ENCODE peak calls at places on chromosomes 6 and 20, in six cellular contexts. One of them, this sample, is unnamed.

GRCh38 chr6:135535989-135536414 is 38.5 kb upstream of the AHI1 start:
- DNase-seq in nephron progenitor cell: peak; percentile 12
- DNase-seq in fibroblast of the aortic adventitia: peak; percentile 98
- DNase-seq in GM20000: peak; percentile 46
- DNase-seq in dorsolateral prefrontal cortex: no peak
- DNase-seq in neural progenitor cell: peak; percentile 48
- DNase-seq in this sample: peak; percentile 24

GRCh38 chr6:166406197-166406596 is 23.5 kb upstream of the MPC1 start:
- DNase-seq in nephron progenitor cell: no peak
- DNase-seq in fibroblast of the aortic adventitia: no peak
- DNase-seq in GM20000: no peak
- DNase-seq in dorsolateral prefrontal cortex: no peak
- DNase-seq in neural progenitor cell: no peak
- DNase-seq in this sample: no peak

GRCh38 chr20:32344835-32345506 is 13.2 kb upstream of the ASXL1 start:
- DNase-seq in nephron progenitor cell: no peak
- DNase-seq in fibroblast of the aortic adventitia: no peak
- DNase-seq in GM20000: no peak
- DNase-seq in dorsolateral prefrontal cortex: no peak
- DNase-seq in neural progenitor cell: peak; percentile 51
- DNase-seq in this sample: no peak

GRCh38 chr6:2197177-2197671 is 48.2 kb downstream of the GMDS start:
- DNase-seq in nephron progenitor cell: no peak
- DNase-seq in fibroblast of the aortic adventitia: peak; percentile 54
- DNase-seq in GM20000: no peak
- DNase-seq in dorsolateral prefrontal cortex: peak; percentile 37
- DNase-seq in neural progenitor cell: no peak
- DNase-seq in this sample: no peak

GRCh38 chr6:110537208-110538123 is 61.1 kb upstream of the SLC22A16 start:
- DNase-seq in nephron progenitor cell: no peak
- DNase-seq in fibroblast of the aortic adventitia: peak; percentile 98
- DNase-seq in GM20000: no peak
- DNase-seq in dorsolateral prefrontal cortex: no peak
- DNase-seq in neural progenitor cell: no peak
- DNase-seq in this sample: no peak

GRCh38 chr6:86859513-86859912 is 77.8 kb upstream of the HTR1E start:
- DNase-seq in nephron progenitor cell: no peak
- DNase-seq in fibroblast of the aortic adventitia: no peak
- DNase-seq in GM20000: no peak
- DNase-seq in dorsolateral prefrontal cortex: no peak
- DNase-seq in neural progenitor cell: no peak
- DNase-seq in this sample: no peak

GRCh38 chr6:131828080-131828479 is 20.3 kb downstream of the ENPP1 start:
- DNase-seq in nephron progenitor cell: no peak
- DNase-seq in fibroblast of the aortic adventitia: peak; percentile 25
- DNase-seq in GM20000: no peak
- DNase-seq in dorsolateral prefrontal cortex: no peak
- DNase-seq in neural progenitor cell: no peak
- DNase-seq in this sample: no peak

GRCh38 chr20:36051318-36052116 is 83.1 kb downstream of the CNBD2 start:
- DNase-seq in nephron progenitor cell: no peak
- DNase-seq in fibroblast of the aortic adventitia: no peak
- DNase-seq in GM20000: no peak
- DNase-seq in dorsolateral prefrontal cortex: no peak
- DNase-seq in neural progenitor cell: no peak
- DNase-seq in this sample: no peak

GRCh38 chr6:20168668-20169633 is 43.3 kb downstream of the MBOAT1 start:
- DNase-seq in nephron progenitor cell: no peak
- DNase-seq in fibroblast of the aortic adventitia: peak; percentile 42
- DNase-seq in GM20000: no peak
- DNase-seq in dorsolateral prefrontal cortex: no peak
- DNase-seq in neural progenitor cell: no peak
- DNase-seq in this sample: no peak

GRCh38 chr20:16922834-16923233 is 174.7 kb downstream of the OTOR start:
- DNase-seq in nephron progenitor cell: no peak
- DNase-seq in fibroblast of the aortic adventitia: peak; percentile 15
- DNase-seq in GM20000: no peak
- DNase-seq in dorsolateral prefrontal cortex: no peak
- DNase-seq in neural progenitor cell: no peak
- DNase-seq in this sample: no peak

GRCh38 chr6:133353061-133353460 is 111.9 kb downstream of the EYA4 start:
- DNase-seq in nephron progenitor cell: no peak
- DNase-seq in fibroblast of the aortic adventitia: no peak
- DNase-seq in GM20000: no peak
- DNase-seq in dorsolateral prefrontal cortex: no peak
- DNase-seq in neural progenitor cell: no peak
- DNase-seq in this sample: no peak

DNA sequence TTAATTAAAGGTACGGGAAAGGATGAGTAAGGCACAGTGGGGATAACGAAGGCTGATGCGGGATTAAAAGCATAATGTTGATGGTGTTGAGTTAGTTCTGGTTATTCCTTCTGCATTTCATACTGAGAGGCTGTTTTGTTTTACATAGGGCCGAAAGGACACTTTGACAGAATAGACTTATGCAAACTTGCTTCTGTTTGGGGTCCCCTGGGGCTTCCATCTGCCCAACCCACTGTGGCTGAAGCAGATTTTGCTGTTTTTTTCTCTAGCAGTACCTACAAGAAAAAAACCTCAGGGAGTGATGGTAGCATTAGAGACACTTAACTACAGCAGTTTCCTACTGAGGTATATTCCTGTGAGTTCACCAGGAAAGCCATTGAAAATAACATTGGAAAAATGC is 136.1 kb upstream of the SUPT3H start:
- DNase-seq in nephron progenitor cell: no peak
- DNase-seq in fibroblast of the aortic adventitia: no peak
- DNase-seq in GM20000: no peak
- DNase-seq in dorsolateral prefrontal cortex: no peak
- DNase-seq in neural progenitor cell: no peak
- DNase-seq in this sample: no peak
- TF ChIP-seq CTCF in nephron progenitor cell: no peak
- TF ChIP-seq CTCF in fibroblast of the aortic adventitia: no peak
- TF ChIP-seq CTCF in GM20000: no peak
- TF ChIP-seq CTCF in dorsolateral prefrontal cortex: no peak
- TF ChIP-seq CTCF in neural progenitor cell: no peak
- TF ChIP-seq CTCF in this sample: no peak

DNA sequence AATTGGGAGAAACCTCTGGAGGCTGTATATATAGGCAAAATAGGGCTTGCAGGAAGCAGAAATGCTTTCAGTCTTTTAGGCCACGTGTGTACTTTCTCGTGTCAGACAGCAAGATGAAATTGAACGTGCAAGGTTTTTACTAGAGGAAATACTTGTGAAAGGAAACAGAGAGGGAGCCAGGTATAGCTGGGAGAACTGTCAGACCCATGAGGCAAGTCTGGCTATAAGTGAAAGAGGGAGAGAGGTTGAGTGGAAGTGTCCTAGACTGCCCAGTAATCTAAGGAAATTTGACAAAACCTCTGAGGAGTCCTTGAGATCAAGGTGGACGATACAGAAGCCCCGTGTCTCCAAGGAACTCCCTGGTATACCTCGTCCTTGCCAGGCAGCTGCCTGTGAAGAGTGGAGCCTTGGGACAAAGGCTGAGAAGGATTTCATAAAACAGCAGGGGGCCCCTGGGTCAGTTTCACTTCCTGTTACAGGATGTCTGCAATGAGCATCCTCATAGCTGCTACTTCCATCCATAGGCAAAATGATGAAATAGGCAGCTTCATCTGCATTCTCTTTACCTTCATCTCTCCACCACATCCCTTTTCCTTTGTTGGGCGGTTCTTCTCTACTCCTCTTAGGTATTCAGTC is 114.4 kb upstream of the MAP3K7 start:
- DNase-seq in nephron progenitor cell: peak; percentile 25
- DNase-seq in fibroblast of the aortic adventitia: no peak
- DNase-seq in GM20000: peak; percentile 12
- DNase-seq in dorsolateral prefrontal cortex: no peak
- DNase-seq in neural progenitor cell: peak; percentile 56
- DNase-seq in this sample: peak; percentile 5
- TF ChIP-seq CTCF in nephron progenitor cell: no peak
- TF ChIP-seq CTCF in fibroblast of the aortic adventitia: no peak
- TF ChIP-seq CTCF in GM20000: no peak
- TF ChIP-seq CTCF in dorsolateral prefrontal cortex: no peak
- TF ChIP-seq CTCF in neural progenitor cell: no peak
- TF ChIP-seq CTCF in this sample: no peak

DNA sequence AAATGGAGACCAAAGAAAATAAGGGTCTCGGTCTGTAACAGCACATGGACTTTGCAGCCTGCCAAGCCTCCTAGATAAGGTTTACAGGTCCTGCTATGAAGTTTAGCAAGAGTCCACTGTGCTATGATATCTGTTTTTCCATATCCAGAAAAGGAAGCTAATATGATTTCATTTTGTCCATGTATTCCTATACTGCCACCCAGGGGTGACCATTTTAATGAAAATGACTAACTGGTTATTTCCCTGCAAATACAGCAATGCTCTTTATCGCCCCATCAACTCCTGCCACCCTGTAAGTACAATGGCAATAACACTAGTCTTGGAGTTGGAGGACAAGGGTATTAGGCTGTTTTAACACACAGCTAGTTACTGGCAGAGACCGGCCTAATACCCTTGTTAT is 115.2 kb upstream of the GLP1R start:
- DNase-seq in nephron progenitor cell: no peak
- DNase-seq in fibroblast of the aortic adventitia: peak; percentile 8
- DNase-seq in GM20000: peak; percentile 9
- DNase-seq in dorsolateral prefrontal cortex: no peak
- DNase-seq in neural progenitor cell: no peak
- DNase-seq in this sample: no peak
- TF ChIP-seq CTCF in nephron progenitor cell: no peak
- TF ChIP-seq CTCF in fibroblast of the aortic adventitia: peak; percentile 13
- TF ChIP-seq CTCF in GM20000: no peak
- TF ChIP-seq CTCF in dorsolateral prefrontal cortex: peak; percentile 49
- TF ChIP-seq CTCF in neural progenitor cell: no peak
- TF ChIP-seq CTCF in this sample: no peak

GRCh38 chr20:38725959-38726848 is 1.9 kb downstream of the SLC32A1 start:
- DNase-seq in nephron progenitor cell: peak; percentile 86
- DNase-seq in fibroblast of the aortic adventitia: peak; percentile 38
- DNase-seq in GM20000: peak; percentile 80
- DNase-seq in dorsolateral prefrontal cortex: no peak
- DNase-seq in neural progenitor cell: peak; percentile 95
- DNase-seq in this sample: peak; percentile 74

GRCh38 chr20:38725458-38725958 is 1.2 kb downstream of the SLC32A1 start:
- DNase-seq in nephron progenitor cell: no peak
- DNase-seq in fibroblast of the aortic adventitia: no peak
- DNase-seq in GM20000: no peak
- DNase-seq in dorsolateral prefrontal cortex: no peak
- DNase-seq in neural progenitor cell: no peak
- DNase-seq in this sample: peak; percentile 32

GRCh38 chr20:38727602-38728236 is 3.4 kb downstream of the SLC32A1 start:
- DNase-seq in nephron progenitor cell: no peak
- DNase-seq in fibroblast of the aortic adventitia: no peak
- DNase-seq in GM20000: peak; percentile 24
- DNase-seq in dorsolateral prefrontal cortex: no peak
- DNase-seq in neural progenitor cell: no peak
- DNase-seq in this sample: peak; percentile 32

GRCh38 chr20:38728237-38728761 is 4.0 kb downstream of the SLC32A1 start:
- DNase-seq in nephron progenitor cell: peak; percentile 57
- DNase-seq in fibroblast of the aortic adventitia: no peak
- DNase-seq in GM20000: no peak
- DNase-seq in dorsolateral prefrontal cortex: no peak
- DNase-seq in neural progenitor cell: peak; percentile 67
- DNase-seq in this sample: peak; percentile 24

GRCh38 chr20:38726849-38727601 is 2.7 kb downstream of the SLC32A1 start:
- DNase-seq in nephron progenitor cell: peak; percentile 93
- DNase-seq in fibroblast of the aortic adventitia: no peak
- DNase-seq in GM20000: peak; percentile 62
- DNase-seq in dorsolateral prefrontal cortex: no peak
- DNase-seq in neural progenitor cell: peak; percentile 93
- DNase-seq in this sample: peak; percentile 81
- TF ChIP-seq CTCF in nephron progenitor cell: peak; percentile 60
- TF ChIP-seq CTCF in fibroblast of the aortic adventitia: no peak
- TF ChIP-seq CTCF in GM20000: no peak
- TF ChIP-seq CTCF in dorsolateral prefrontal cortex: peak; percentile 38
- TF ChIP-seq CTCF in neural progenitor cell: peak; percentile 77
- TF ChIP-seq CTCF in this sample: peak; percentile 69